ENCODE peak calls at places on chromosomes 16 and 17, in ten cellular contexts. X, M, P, R, J, F, G, W, T and Z are unnamed samples.

GRCh38 chr16:25413962-25414361 is 156.3 kb upstream of the ZKSCAN2 start:
- DNase-seq in X (peak; percentile 22), M (no peak), P (peak; percentile 52), R (no peak), J (peak; percentile 7), F (no peak), G (no peak), W (peak; percentile 5), T (peak; percentile 8), Z (peak; percentile 83)

GRCh38 chr17:83081561-83082201 is 2.3 kb downstream of the METRNL start:
- DNase-seq in X (no peak), M (no peak), P (peak; percentile 38), R (no peak), J (no peak), F (no peak), G (no peak), W (peak; percentile 41), T (peak; percentile 82), Z (no peak)

GRCh38 chr17:48259710-48260291 is 152.2 kb downstream of the SNX11 start:
- DNase-seq in X (peak; percentile 56), M (no peak), P (no peak), R (peak; percentile 67), J (peak; percentile 72), F (no peak), G (peak; percentile 18), W (no peak), T (peak; percentile 43), Z (peak; percentile 16)

GRCh38 chr17:19014628-19015215 is 10.2 kb upstream of the FAM83G start:
- DNase-seq in X (peak; percentile 92), M (no peak), P (no peak), R (no peak), J (no peak), F (no peak), G (no peak), W (no peak), T (no peak), Z (no peak)

GRCh38 chr17:44119798-44120197 is 3.6 kb downstream of the HDAC5 start:
- DNase-seq in X (no peak), M (no peak), P (no peak), R (no peak), J (no peak), F (no peak), G (no peak), W (no peak), T (no peak), Z (no peak)

GRCh38 chr17:82225368-82226029 is 3.3 kb upstream of the SLC16A3 start:
- DNase-seq in X (no peak), M (no peak), P (no peak), R (no peak), J (no peak), F (no peak), G (no peak), W (no peak), T (no peak), Z (no peak)

GRCh38 chr16:87602005-87602790 is at the start of gene JPH3:
- DNase-seq in X (no peak), M (peak; percentile 57), P (no peak), R (no peak), J (no peak), F (no peak), G (peak; percentile 61), W (no peak), T (no peak), Z (no peak)

GRCh38 chr16:72787519-72788268 is 260.2 kb downstream of the ZFHX3 start:
- DNase-seq in X (peak; percentile 91), M (no peak), P (peak; percentile 59), R (peak; percentile 95), J (peak; percentile 95), F (peak; percentile 40), G (no peak), W (peak; percentile 68), T (peak; percentile 89), Z (peak; percentile 58)

GRCh38 chr17:71084219-71084618 is 914.9 kb downstream of the KCNJ2 start:
- DNase-seq in X (peak; percentile 69), M (no peak), P (no peak), R (peak; percentile 42), J (peak; percentile 74), F (no peak), G (peak; percentile 52), W (no peak), T (peak; percentile 16), Z (peak; percentile 41)

GRCh38 chr17:38861399-38861843 is 7.9 kb upstream of the RPL23 start:
- DNase-seq in X (no peak), M (no peak), P (no peak), R (peak; percentile 31), J (peak; percentile 65), F (no peak), G (no peak), W (no peak), T (no peak), Z (no peak)

GRCh38 chr17:75822800-75823166 is 21.4 kb downstream of the UNC13D start:
- DNase-seq in X (no peak), M (no peak), P (no peak), R (no peak), J (no peak), F (no peak), G (no peak), W (no peak), T (no peak), Z (no peak)

GRCh38 chr16:1337486-1337885 is 4.0 kb downstream of the BAIAP3 start:
- DNase-seq in X (no peak), M (no peak), P (no peak), R (no peak), J (no peak), F (no peak), G (no peak), W (no peak), T (no peak), Z (no peak)

GRCh38 chr17:10290046-10290445 is 82.8 kb downstream of the MYH13 start:
- DNase-seq in X (no peak), M (no peak), P (no peak), R (no peak), J (no peak), F (no peak), G (no peak), W (no peak), T (peak; percentile 73), Z (peak; percentile 34)

GRCh38 chr16:24539850-24540484 is 601 bp downstream of the RBBP6 start:
- DNase-seq in X (peak; percentile 54), M (peak; percentile 45), P (no peak), R (peak; percentile 44), J (peak; percentile 53), F (peak; percentile 30), G (no peak), W (no peak), T (peak; percentile 58), Z (peak; percentile 50)

GRCh38 chr16:71648921-71649320 is 22.9 kb downstream of the MARVELD3 start:
- DNase-seq in X (no peak), M (no peak), P (no peak), R (peak; percentile 37), J (peak; percentile 35), F (no peak), G (peak; percentile 18), W (no peak), T (no peak), Z (no peak)

GRCh38 chr16:66569827-66570405 is 3.7 kb downstream of the CMTM1 start:
- DNase-seq in X (peak; percentile 75), M (no peak), P (peak; percentile 49), R (peak; percentile 74), J (peak; percentile 76), F (no peak), G (no peak), W (no peak), T (peak; percentile 41), Z (peak; percentile 69)